ENCODE peak calls at places on chromosomes 6 and 20, in four cellular contexts. R, I, D and J are unnamed samples.

GRCh38 chr6:22600059-22600458 is 30.7 kb downstream of the HDGFL1 start:
- DNase-seq in R (no peak), I (no peak), D (no peak), J (no peak)

GRCh38 chr6:4004249-4004648 is 74.7 kb downstream of the FAM217A start:
- DNase-seq in R (no peak), I (no peak), D (no peak), J (no peak)

GRCh38 chr20:58130574-58130973 is 97.9 kb downstream of the ANKRD60 start:
- DNase-seq in R (no peak), I (no peak), D (no peak), J (no peak)

GRCh38 chr6:113067612-113068262 is 720.6 kb downstream of the RFPL4B start:
- DNase-seq in R (no peak), I (no peak), D (peak), J (peak)

GRCh38 chr6:28060381-28060780 is 20.0 kb upstream of the ZNF165 start:
- DNase-seq in R (no peak), I (no peak), D (no peak), J (no peak)

GRCh38 chr6:26388441-26388840 is 5.5 kb downstream of the BTN2A2 start:
- DNase-seq in R (no peak), I (no peak), D (peak), J (no peak)

GRCh38 chr6:54910326-54910952 is 63.9 kb downstream of the FAM83B start:
- DNase-seq in R (no peak), I (no peak), D (peak), J (no peak)

GRCh38 chr6:110490110-110490509 is 13.7 kb upstream of the SLC22A16 start:
- DNase-seq in R (no peak), I (no peak), D (no peak), J (no peak)

GRCh38 chr20:57000441-57000968 is 265.9 kb downstream of the BMP7 start:
- DNase-seq in R (no peak), I (no peak), D (no peak), J (no peak)

GRCh38 chr6:40477246-40478126 is 109.7 kb downstream of the LRFN2 start:
- DNase-seq in R (no peak), I (no peak), D (no peak), J (no peak)

GRCh38 chr6:52995913-52996685 is 1.0 kb upstream of the GSTA4 start:
- DNase-seq in R (no peak), I (peak), D (peak), J (peak)

GRCh38 chr20:47659904-47660601 is 125.2 kb downstream of the SULF2 start:
- DNase-seq in R (peak), I (peak), D (no peak), J (no peak)

GRCh38 chr6:122746708-122747107 is 32.8 kb upstream of the FABP7 start:
- DNase-seq in R (no peak), I (no peak), D (no peak), J (no peak)

GRCh38 chr20:49987015-49987867 is 4.5 kb downstream of the SNAI1 start:
- DNase-seq in R (peak), I (no peak), D (peak), J (no peak)

GRCh38 chr6:150766201-150766997 is 99.1 kb upstream of the MTHFD1L start:
- DNase-seq in R (no peak), I (no peak), D (no peak), J (no peak)

GRCh38 chr6:75602897-75603395 is 1.3 kb downstream of the SENP6 start:
- DNase-seq in R (peak), I (no peak), D (peak), J (peak)

GRCh38 chr6:136586295-136586694 is 36.1 kb upstream of the MAP7 start:
- DNase-seq in R (no peak), I (no peak), D (peak), J (no peak)

GRCh38 chr20:7673841-7674240 is 266.4 kb downstream of the HAO1 start:
- DNase-seq in R (no peak), I (no peak), D (peak), J (no peak)

GRCh38 chr6:84166395-84166794 is 61.0 kb downstream of the CEP162 start:
- DNase-seq in R (no peak), I (no peak), D (no peak), J (no peak)

GRCh38 chr6:121748850-121749249 is 313.4 kb downstream of the GJA1 start:
- DNase-seq in R (no peak), I (no peak), D (no peak), J (no peak)

GRCh38 chr6:15427360-15428070 is 181.6 kb downstream of the JARID2 start:
- DNase-seq in R (no peak), I (no peak), D (no peak), J (no peak)

GRCh38 chr6:111590209-111590955 is 15.3 kb downstream of the TRAF3IP2 start:
- DNase-seq in R (no peak), I (no peak), D (peak), J (no peak)

GRCh38 chr20:6566821-6567220 is 200.7 kb upstream of the BMP2 start:
- DNase-seq in R (no peak), I (no peak), D (peak), J (no peak)

GRCh38 chr6:154478021-154478651 is 32.3 kb downstream of the CNKSR3 start:
- DNase-seq in R (no peak), I (no peak), D (peak), J (no peak)

GRCh38 chr6:25477006-25477590 is 174.9 kb upstream of the SCGN start:
- DNase-seq in R (no peak), I (no peak), D (peak), J (no peak)

GRCh38 chr6:120211955-120212792 is 862.6 kb upstream of the MAN1A1 start:
- DNase-seq in R (no peak), I (peak), D (no peak), J (no peak)

GRCh38 chr6:158660331-158660730 is 10.5 kb downstream of the SYTL3 start:
- DNase-seq in R (peak), I (no peak), D (peak), J (peak)

GRCh38 chr6:46411798-46412197 is 79.5 kb downstream of the RCAN2 start:
- DNase-seq in R (no peak), I (no peak), D (no peak), J (no peak)
- TF ChIP-seq EZH2 in R (no peak), I (no peak), D (no peak), J (no peak)

GRCh38 chr6:77463881-77464867 is 883 bp upstream of the HTR1B start:
- DNase-seq in R (no peak), I (no peak), D (no peak), J (no peak)
- TF ChIP-seq EZH2 in R (no peak), I (no peak), D (peak), J (no peak)

GRCh38 chr6:6006428-6007310 is at the start of gene NRN1:
- DNase-seq in R (no peak), I (no peak), D (peak), J (peak)
- TF ChIP-seq EZH2 in R (no peak), I (no peak), D (no peak), J (no peak)

GRCh38 chr6:99607416-99608036 is 893 bp downstream of the PRDM13 start:
- DNase-seq in R (no peak), I (no peak), D (no peak), J (no peak)
- TF ChIP-seq EZH2 in R (no peak), I (peak), D (peak), J (no peak)

GRCh38 chr6:134247271-134247833 is 70.6 kb downstream of the SGK1 start:
- DNase-seq in R (no peak), I (no peak), D (no peak), J (peak)
- TF ChIP-seq EZH2 in R (no peak), I (no peak), D (no peak), J (no peak)

GRCh38 chr6:135183532-135184440 is 2.7 kb downstream of the MYB start:
- DNase-seq in R (peak), I (peak), D (peak), J (peak)

GRCh38 chr6:135180458-135181332 is at the start of gene MYB:
- DNase-seq in R (peak), I (no peak), D (peak), J (peak)

GRCh38 chr6:135181333-135182119 is 418 bp downstream of the MYB start:
- DNase-seq in R (no peak), I (no peak), D (peak), J (peak)

GRCh38 chr6:135182993-135183531 is 2.0 kb downstream of the MYB start:
- DNase-seq in R (peak), I (no peak), D (peak), J (peak)

GRCh38 chr6:135182120-135182992 is 1.2 kb downstream of the MYB start:
- DNase-seq in R (peak), I (no peak), D (peak), J (peak)
- TF ChIP-seq EZH2 in R (no peak), I (peak), D (peak), J (no peak)

GRCh38 chr6:33974030-33974429 is 170.2 kb upstream of the MLN start:
- DNase-seq in R (no peak), I (no peak), D (no peak), J (no peak)

GRCh38 chr6:33976425-33977360 is 169.2 kb downstream of the GRM4 start:
- DNase-seq in R (no peak), I (no peak), D (no peak), J (no peak)

GRCh38 chr6:33977606-33978438 is 168.1 kb downstream of the GRM4 start:
- DNase-seq in R (no peak), I (no peak), D (no peak), J (no peak)

GRCh38 chr6:33974471-33974870 is 170.7 kb upstream of the MLN start:
- DNase-seq in R (no peak), I (no peak), D (no peak), J (no peak)

GRCh38 chr6:33975631-33976424 is 170.1 kb downstream of the GRM4 start:
- DNase-seq in R (no peak), I (no peak), D (no peak), J (no peak)
- TF ChIP-seq EZH2 in R (no peak), I (no peak), D (no peak), J (no peak)

DNA sequence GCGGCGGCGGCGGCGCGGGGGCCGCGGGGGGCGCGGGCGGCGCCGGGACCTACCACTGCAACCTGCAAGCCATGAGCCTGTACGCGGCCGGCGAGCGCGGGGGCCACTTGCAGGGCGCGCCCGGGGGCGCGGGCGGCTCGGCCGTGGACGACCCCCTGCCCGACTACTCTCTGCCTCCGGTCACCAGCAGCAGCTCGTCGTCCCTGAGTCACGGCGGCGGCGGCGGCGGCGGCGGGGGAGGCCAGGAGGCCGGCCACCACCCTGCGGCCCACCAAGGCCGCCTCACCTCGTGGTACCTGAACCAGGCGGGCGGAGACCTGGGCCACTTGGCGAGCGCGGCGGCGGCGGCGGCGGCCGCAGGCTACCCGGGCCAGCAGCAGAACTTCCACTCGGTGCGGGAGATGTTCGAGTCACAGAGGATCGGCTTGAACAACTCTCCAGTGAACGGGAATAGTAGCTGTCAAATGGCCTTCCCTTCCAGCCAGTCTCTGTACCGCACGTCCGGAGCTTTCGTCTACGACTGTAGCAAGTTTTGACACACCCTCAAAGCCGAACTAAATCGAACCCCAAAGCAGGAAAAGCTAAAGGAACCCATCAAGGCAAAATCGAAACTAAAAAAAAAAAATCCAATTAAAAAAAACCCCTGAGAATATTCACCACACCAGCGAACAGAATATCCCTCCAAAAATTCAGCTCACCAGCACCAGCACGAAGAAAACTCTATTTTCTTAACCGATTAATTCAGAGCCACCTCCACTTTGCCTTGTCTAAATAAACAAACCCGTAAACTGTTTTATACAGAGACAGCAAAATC is 2.1 kb downstream of the FOXC1 start:
- DNase-seq in R (no peak), I (peak), D (peak), J (no peak)
- TF ChIP-seq EZH2 in R (no peak), I (no peak), D (no peak), J (no peak)